ENCODE peak calls at places on chromosomes 11 and 22, in eight cellular contexts. Y is GM13977, J is fibroblast of lung, M is tibial artery, Z is colonic mucosa, S is right lobe of liver, K is neural crest cell, G is stomach. X is an unnamed sample.

GRCh38 chr11:130518164-130518563 is 69.7 kb downstream of the ADAMTS15 start:
- DNase-seq in G (no peak), Z (no peak), S (no peak), K (no peak), Y (no peak), J (no peak), M (no peak), X (no peak)

GRCh38 chr11:134355136-134355535 is 23.3 kb downstream of the GLB1L2 start:
- DNase-seq in Z (no peak), M (no peak), Y (no peak), G (no peak), J (no peak), S (no peak), K (no peak), X (no peak)

GRCh38 chr22:40950888-40951794 is at the start of gene RBX1:
- DNase-seq in S (peak), M (peak), K (peak), Z (peak), J (peak), Y (peak), G (peak), X (peak)

GRCh38 chr11:107996025-107996776 is 12.5 kb upstream of the CUL5 start:
- DNase-seq in Y (no peak), S (no peak), K (no peak), Z (peak), M (no peak), G (peak), J (no peak), X (no peak)

GRCh38 chr22:38696606-38697005 is 4.1 kb downstream of the JOSD1 start:
- DNase-seq in M (no peak), J (peak), S (no peak), K (no peak), Z (no peak), G (no peak), Y (no peak), X (no peak)

GRCh38 chr22:29003975-29004646 is 57.5 kb downstream of the C22orf31 start:
- DNase-seq in S (no peak), Z (no peak), G (peak), J (no peak), K (no peak), M (no peak), Y (no peak), X (no peak)

GRCh38 chr11:84673753-84674152 is 953.4 kb downstream of the DLG2 start:
- DNase-seq in J (no peak), Y (no peak), G (no peak), Z (no peak), K (no peak), M (no peak), S (no peak), X (no peak)

GRCh38 chr11:78613053-78613813 is 38.6 kb upstream of the NARS2 start:
- DNase-seq in J (no peak), S (no peak), G (no peak), K (no peak), Y (no peak), Z (no peak), M (no peak), X (no peak)

GRCh38 chr11:46127150-46127638 is 5.9 kb upstream of the PHF21A start:
- DNase-seq in K (no peak), G (no peak), Z (peak), S (no peak), J (peak), Y (peak), M (no peak), X (no peak)

GRCh38 chr22:46761539-46762237 is 762 bp upstream of the TBC1D22A start:
- DNase-seq in J (no peak), Z (no peak), K (no peak), Y (no peak), S (no peak), G (no peak), M (no peak), X (no peak)

GRCh38 chr11:27563201-27563600 is 56.6 kb upstream of the LIN7C start:
- DNase-seq in J (peak), S (no peak), K (no peak), G (no peak), Y (no peak), M (no peak), Z (no peak), X (no peak)

GRCh38 chr11:122276221-122276620 is 160.2 kb upstream of the BLID start:
- DNase-seq in M (no peak), Y (no peak), K (no peak), G (no peak), S (no peak), Z (no peak), J (no peak), X (no peak)

GRCh38 chr11:118213774-118214173 is 11.0 kb downstream of the JAML start:
- DNase-seq in S (no peak), G (no peak), J (no peak), K (no peak), Z (peak), M (no peak), Y (no peak), X (no peak)

GRCh38 chr11:8354622-8355417 is 91.1 kb upstream of the LMO1 start:
- DNase-seq in Y (peak), K (no peak), G (no peak), J (no peak), M (no peak), S (peak), Z (no peak), X (peak)

GRCh38 chr11:46305295-46305694 is 27.8 kb downstream of the CREB3L1 start:
- DNase-seq in G (no peak), S (no peak), J (peak), Z (no peak), K (no peak), M (no peak), Y (no peak), X (no peak)

GRCh38 chr11:62647609-62648005 is 1.2 kb upstream of the GANAB start:
- DNase-seq in S (no peak), Z (no peak), M (no peak), Y (no peak), K (no peak), G (no peak), J (no peak), X (no peak)

GRCh38 chr22:35488513-35488912 is 52.1 kb upstream of the RASD2 start:
- DNase-seq in G (no peak), M (no peak), S (no peak), K (no peak), J (no peak), Y (no peak), Z (no peak), X (peak)

GRCh38 chr22:22318723-22319465 is 74.3 kb downstream of the VPREB1 start:
- DNase-seq in M (no peak), G (no peak), Z (no peak), J (no peak), Y (no peak), S (no peak), K (no peak), X (no peak)

GRCh38 chr11:80097146-80097545 is 656.3 kb upstream of the TENM4 start:
- DNase-seq in Z (no peak), K (no peak), Y (no peak), S (no peak), M (no peak), G (no peak), J (no peak), X (no peak)

GRCh38 chr22:35643991-35644390 is 4.3 kb upstream of the APOL6 start:
- DNase-seq in J (no peak), Z (no peak), G (no peak), M (no peak), K (no peak), S (no peak), Y (no peak), X (no peak)

GRCh38 chr22:29269230-29269604 is 1.1 kb downstream of the EWSR1 start:
- DNase-seq in S (no peak), J (no peak), K (no peak), G (no peak), Z (peak), M (peak), Y (no peak), X (peak)

GRCh38 chr11:33703771-33704170 is 3.1 kb upstream of the C11orf91 start:
- DNase-seq in G (peak), M (no peak), Z (no peak), K (no peak), J (no peak), Y (no peak), S (no peak), X (peak)

GRCh38 chr22:38963872-38964271 is 6.5 kb downstream of the APOBEC3A start:
- DNase-seq in Y (no peak), Z (peak), G (peak), S (peak), M (no peak), J (no peak), K (no peak), X (peak)

GRCh38 chr11:78645226-78646202 is 70.8 kb upstream of the NARS2 start:
- DNase-seq in M (peak), K (peak), Y (peak), Z (peak), S (peak), G (peak), J (peak), X (no peak)

GRCh38 chr11:78708388-78708787 is 133.7 kb upstream of the NARS2 start:
- DNase-seq in M (no peak), Z (no peak), J (no peak), S (no peak), G (no peak), Y (no peak), K (no peak), X (no peak)

GRCh38 chr11:10538924-10539323 is 2.1 kb downstream of the RNF141 start:
- DNase-seq in G (no peak), J (no peak), Y (no peak), S (no peak), M (no peak), K (no peak), Z (no peak), X (no peak)

GRCh38 chr11:120626791-120627190 is 115.2 kb downstream of the GRIK4 start:
- DNase-seq in G (no peak), J (no peak), Z (no peak), K (no peak), M (no peak), S (no peak), Y (no peak), X (no peak)

GRCh38 chr11:122666743-122667142 is 11.2 kb downstream of the UBASH3B start:
- DNase-seq in M (no peak), Z (no peak), S (no peak), G (no peak), K (no peak), Y (no peak), J (no peak), X (no peak)

GRCh38 chr11:64089493-64089892 is 53.8 kb downstream of the FLRT1 start:
- DNase-seq in Y (no peak), S (no peak), M (no peak), Z (no peak), K (no peak), G (no peak), J (no peak), X (no peak)

GRCh38 chr11:64092119-64092760 is 56.5 kb downstream of the FLRT1 start:
- DNase-seq in K (no peak), S (no peak), G (no peak), Z (no peak), Y (no peak), M (no peak), J (no peak), X (no peak)

GRCh38 chr11:64089915-64090810 is 54.4 kb downstream of the FLRT1 start:
- DNase-seq in K (no peak), G (no peak), S (no peak), M (no peak), J (no peak), Z (no peak), Y (no peak), X (no peak)

GRCh38 chr11:64092761-64093136 is 57.0 kb downstream of the FLRT1 start:
- DNase-seq in M (no peak), J (no peak), S (no peak), K (no peak), G (no peak), Z (no peak), Y (no peak), X (no peak)

DNA sequence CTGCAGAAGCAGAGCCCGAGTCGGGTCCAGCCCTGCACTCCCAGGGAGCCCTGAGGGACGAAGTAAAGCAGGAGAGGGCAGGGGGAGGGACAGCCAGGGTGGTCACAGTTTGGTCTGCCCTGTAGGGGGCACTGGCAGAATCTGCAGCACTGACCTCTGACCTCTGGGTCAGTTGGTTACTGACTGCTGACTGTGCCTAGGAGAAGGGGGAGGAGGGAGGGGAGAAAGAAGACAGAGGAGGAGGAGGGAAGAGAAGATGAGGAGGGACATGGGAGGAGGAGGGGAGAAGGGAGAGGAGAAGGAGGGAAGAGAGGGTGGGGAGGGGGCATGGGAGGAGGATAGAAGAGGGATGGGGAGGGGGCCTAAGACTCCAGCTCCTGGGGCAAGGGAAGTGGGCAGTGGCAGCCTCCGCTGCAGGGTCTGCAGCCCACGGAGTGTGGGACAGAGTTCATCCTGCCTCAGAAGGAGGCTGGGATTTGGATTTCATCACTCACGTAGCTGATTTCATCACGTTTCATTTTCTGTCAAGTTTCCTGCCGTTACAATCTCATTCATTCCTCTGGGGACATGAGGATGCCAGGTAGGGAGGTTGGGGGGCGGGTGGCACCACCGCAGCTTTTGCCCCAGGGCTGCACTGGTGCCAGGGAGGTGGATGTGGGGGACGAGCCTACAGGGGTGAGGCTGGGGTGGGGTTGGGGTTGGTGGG is 55.2 kb downstream of the FLRT1 start:
- DNase-seq in Y (no peak), S (no peak), Z (no peak), J (peak), M (no peak), G (no peak), K (peak), X (no peak)
- TF ChIP-seq CTCF in Y (no peak), S (no peak), Z (no peak), J (peak), M (no peak), G (no peak), K (no peak), X (no peak)

DNA sequence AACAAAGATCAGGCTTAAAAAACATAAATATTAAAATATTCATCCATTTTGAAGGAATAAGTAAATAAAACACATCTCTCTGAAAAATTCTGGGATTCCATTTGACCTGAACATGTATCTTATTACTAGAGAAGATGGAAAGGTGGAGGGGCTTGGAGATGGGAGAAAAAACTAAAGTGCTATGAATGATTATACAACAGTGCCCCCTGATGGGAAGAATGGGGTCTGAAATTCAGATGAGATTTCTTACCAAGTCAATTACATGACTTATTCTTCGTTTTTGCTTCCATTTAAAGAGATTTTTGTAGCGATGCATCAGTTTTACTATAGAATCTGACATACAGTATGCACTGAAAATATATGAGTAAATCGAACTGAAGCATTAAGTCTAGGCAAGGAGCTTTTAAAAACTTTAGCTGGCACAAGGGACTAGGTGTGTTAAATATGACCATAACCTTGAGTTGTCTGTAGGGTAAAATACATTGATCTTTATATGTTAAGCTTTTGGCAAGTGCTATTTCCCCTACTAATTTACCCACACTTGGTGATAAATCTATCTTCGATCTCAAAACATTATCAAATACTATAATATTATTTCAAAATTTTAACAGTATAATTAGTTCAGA is 718.8 kb downstream of the CNTN5 start:
- DNase-seq in K (peak), Y (peak), M (no peak), Z (no peak), G (no peak), J (peak), S (no peak), X (no peak)
- TF ChIP-seq CTCF in K (peak), Y (peak), M (peak), Z (peak), G (no peak), J (peak), S (peak), X (peak)

DNA sequence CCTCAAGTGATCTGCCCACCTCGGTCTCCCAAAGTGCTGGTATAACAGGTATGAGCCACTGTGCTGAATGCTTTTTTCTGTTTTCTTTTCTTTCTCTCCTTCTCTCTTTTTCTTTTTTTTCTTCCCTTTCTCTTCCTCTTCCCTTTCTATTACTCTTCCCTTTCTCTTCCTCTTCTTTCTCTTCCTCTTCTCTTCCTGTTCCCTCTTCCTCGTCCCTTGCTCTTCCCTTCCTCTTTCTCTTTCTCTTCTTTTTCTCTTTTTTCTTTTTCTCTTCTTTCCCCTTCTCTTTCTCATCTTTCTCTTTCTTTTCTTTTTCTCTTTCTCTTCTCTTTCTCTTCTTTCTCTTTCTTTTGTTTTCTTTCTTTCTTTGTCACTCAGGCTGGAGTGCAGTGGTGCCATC is 1.2 kb downstream of the OOSP1 start:
- DNase-seq in K (no peak), S (no peak), Y (no peak), Z (no peak), G (no peak), M (no peak), J (no peak), X (no peak)
- TF ChIP-seq CTCF in K (no peak), S (no peak), Y (no peak), Z (no peak), G (no peak), M (no peak), J (no peak), X (no peak)

DNA sequence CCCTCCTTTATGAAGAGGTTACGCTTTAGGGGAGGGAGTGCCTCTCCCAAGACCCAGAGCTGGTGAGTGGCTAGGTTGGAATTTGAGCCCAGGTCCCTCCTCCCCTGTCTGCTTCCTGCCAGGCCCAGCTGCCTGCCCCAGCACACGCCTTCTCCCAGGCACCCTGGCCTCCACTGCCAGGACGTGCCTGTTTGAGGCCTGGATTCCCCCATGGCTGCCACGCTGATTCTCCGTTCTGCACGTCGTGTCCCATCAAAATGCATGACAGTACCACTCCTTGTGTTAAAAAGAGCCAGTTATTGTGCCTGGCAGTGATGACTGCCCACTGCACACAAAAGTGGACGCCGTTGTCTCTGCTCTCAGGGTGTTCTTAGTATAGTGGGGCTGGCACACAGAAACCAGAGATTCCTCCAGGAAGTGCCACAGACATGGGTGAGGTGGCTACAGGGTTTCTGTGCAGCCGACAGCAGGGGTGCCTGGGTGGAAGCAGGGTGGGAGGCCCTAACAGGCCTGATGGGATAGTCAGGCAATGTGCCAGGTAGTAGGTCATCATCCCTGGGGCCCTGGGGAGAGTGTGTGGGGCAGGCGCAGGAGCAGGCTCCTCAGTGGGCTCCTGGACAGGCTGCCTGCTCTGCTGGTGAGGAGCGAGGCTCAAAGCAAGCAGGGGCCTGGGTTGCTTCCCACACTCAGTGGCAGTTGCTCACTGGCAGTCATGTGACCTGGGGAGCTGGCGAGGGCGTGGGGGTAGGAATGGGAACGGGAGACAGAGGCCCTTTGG is 24.2 kb downstream of the MED15 start:
- DNase-seq in K (no peak), M (peak), G (peak), Z (peak), J (peak), S (peak), Y (no peak), X (peak)
- TF ChIP-seq CTCF in K (no peak), M (no peak), G (no peak), Z (no peak), J (no peak), S (no peak), Y (no peak), X (no peak)

GRCh38 chr22:26952004-26952403 is 294.6 kb downstream of the MIAT start:
- DNase-seq in G (no peak), Z (no peak), M (no peak), J (no peak), Y (no peak), K (no peak), S (no peak), X (no peak)
- TF ChIP-seq CTCF in G (no peak), Z (no peak), M (no peak), J (no peak), Y (no peak), K (no peak), S (no peak), X (no peak)

X was measured in chondrocyte.